ENCODE peak calls at places on chromosomes 3 and 15, in nine cellular contexts. I is stomach; U is lung; E is SK-N-SH; A is pancreas; Y is HCT116; F is esophagus muscularis mucosa; S is CD8-positive, alpha-beta T cell; M is AG04450. X is an unnamed sample. For H3K27me3, the result is how much of the 10 kb centered on the place peaks cover.

GRCh38 chr3:120642368-120642948 is 39.6 kb downstream of the HGD start:
- DNase-seq in E (no peak), F (no peak), I (no peak), Y (no peak), U (no peak), A (no peak), S (no peak), M (peak), X (no peak)

GRCh38 chr15:45450468-45450867 is 72.1 kb downstream of the SLC30A4 start:
- DNase-seq in U (no peak), E (no peak), S (no peak), A (no peak), M (no peak), I (no peak), Y (no peak), F (no peak), X (no peak)

GRCh38 chr15:63493451-63493850 is 10.9 kb upstream of the USP3 start:
- DNase-seq in F (no peak), S (no peak), Y (no peak), E (no peak), U (no peak), A (no peak), M (no peak), I (no peak), X (no peak)

GRCh38 chr3:55235416-55235815 is 251.7 kb downstream of the WNT5A start:
- DNase-seq in S (no peak), A (no peak), M (no peak), I (no peak), F (no peak), E (no peak), U (no peak), Y (no peak), X (no peak)

GRCh38 chr3:123290962-123291361 is 89.2 kb downstream of the SEC22A start:
- DNase-seq in M (no peak), F (no peak), U (no peak), E (no peak), A (peak), I (peak), S (no peak), Y (no peak), X (no peak)

GRCh38 chr3:171225698-171226097 is 199.2 kb upstream of the SLC2A2 start:
- DNase-seq in Y (no peak), A (no peak), I (no peak), M (no peak), F (no peak), U (no peak), S (no peak), E (no peak), X (no peak)

GRCh38 chr15:77014137-77015081 is 19.5 kb downstream of the PSTPIP1 start:
- DNase-seq in A (no peak), E (no peak), F (no peak), M (no peak), Y (no peak), U (no peak), I (no peak), S (no peak), X (peak)

GRCh38 chr3:183698760-183699159 is 1.2 kb downstream of the YEATS2 start:
- DNase-seq in E (no peak), F (no peak), Y (no peak), M (no peak), I (no peak), A (peak), S (no peak), U (no peak), X (no peak)

GRCh38 chr3:58560771-58561311 is 16.4 kb downstream of the FAM107A start:
- DNase-seq in M (peak), F (no peak), S (no peak), U (no peak), E (no peak), A (peak), Y (no peak), I (no peak), X (no peak)

GRCh38 chr15:42693496-42693895 is 43.4 kb downstream of the CDAN1 start:
- DNase-seq in M (no peak), E (no peak), Y (no peak), U (no peak), A (no peak), F (no peak), I (no peak), S (no peak), X (no peak)

GRCh38 chr15:93451265-93451664 is 362.3 kb upstream of the RGMA start:
- DNase-seq in M (no peak), F (no peak), U (no peak), Y (no peak), S (no peak), I (no peak), A (no peak), E (no peak), X (no peak)

GRCh38 chr15:62647195-62647865 is 395.2 kb upstream of the TPM1 start:
- DNase-seq in F (peak), I (peak), A (no peak), S (no peak), E (no peak), Y (peak), U (no peak), M (no peak), X (no peak)

GRCh38 chr15:92625297-92625980 is 30.1 kb downstream of the FAM174B start:
- DNase-seq in M (peak), E (no peak), F (no peak), Y (no peak), I (no peak), U (no peak), A (no peak), S (no peak), X (peak)

GRCh38 chr3:24470277-24470676 is 24.4 kb downstream of the THRB start:
- DNase-seq in M (no peak), E (no peak), I (no peak), S (no peak), A (no peak), Y (no peak), U (no peak), F (no peak), X (no peak)

GRCh38 chr3:24474862-24475261 is 19.8 kb downstream of the THRB start:
- DNase-seq in I (no peak), S (no peak), Y (no peak), A (no peak), E (no peak), F (no peak), M (no peak), U (no peak), X (no peak)

GRCh38 chr3:24472358-24472757 is 22.3 kb downstream of the THRB start:
- DNase-seq in E (no peak), U (no peak), F (no peak), I (no peak), M (no peak), A (no peak), Y (peak), S (no peak), X (no peak)

GRCh38 chr3:24475945-24476344 is 18.7 kb downstream of the THRB start:
- DNase-seq in M (no peak), E (no peak), I (no peak), U (no peak), F (no peak), S (no peak), Y (no peak), A (no peak), X (no peak)

DNA sequence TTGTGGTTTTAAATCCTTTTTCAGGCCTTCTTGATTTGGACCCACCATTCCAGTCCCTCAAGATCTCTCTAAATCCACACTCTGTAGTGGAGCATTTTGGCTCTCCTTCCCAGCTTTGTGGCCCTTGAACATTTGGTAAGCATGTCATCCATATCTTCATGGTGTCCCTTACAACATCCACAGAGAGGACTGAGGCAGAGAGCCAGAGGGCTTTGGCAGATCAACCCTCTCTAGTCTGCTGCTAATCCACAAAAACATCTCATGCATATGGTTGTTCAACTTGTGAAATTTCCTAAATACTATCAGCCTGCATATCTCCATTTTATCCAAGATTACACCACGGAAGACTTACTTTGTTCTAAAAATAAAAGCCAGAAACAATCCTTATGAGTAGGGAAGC is 23.2 kb downstream of the THRB start:
- DNase-seq in A (no peak), Y (no peak), E (no peak), M (no peak), U (no peak), I (no peak), S (no peak), F (no peak), X (no peak)
- TF ChIP-seq CTCF in A (no peak), Y (no peak), E (no peak), M (no peak), U (no peak), I (no peak), S (no peak), F (no peak), X (no peak)

DNA sequence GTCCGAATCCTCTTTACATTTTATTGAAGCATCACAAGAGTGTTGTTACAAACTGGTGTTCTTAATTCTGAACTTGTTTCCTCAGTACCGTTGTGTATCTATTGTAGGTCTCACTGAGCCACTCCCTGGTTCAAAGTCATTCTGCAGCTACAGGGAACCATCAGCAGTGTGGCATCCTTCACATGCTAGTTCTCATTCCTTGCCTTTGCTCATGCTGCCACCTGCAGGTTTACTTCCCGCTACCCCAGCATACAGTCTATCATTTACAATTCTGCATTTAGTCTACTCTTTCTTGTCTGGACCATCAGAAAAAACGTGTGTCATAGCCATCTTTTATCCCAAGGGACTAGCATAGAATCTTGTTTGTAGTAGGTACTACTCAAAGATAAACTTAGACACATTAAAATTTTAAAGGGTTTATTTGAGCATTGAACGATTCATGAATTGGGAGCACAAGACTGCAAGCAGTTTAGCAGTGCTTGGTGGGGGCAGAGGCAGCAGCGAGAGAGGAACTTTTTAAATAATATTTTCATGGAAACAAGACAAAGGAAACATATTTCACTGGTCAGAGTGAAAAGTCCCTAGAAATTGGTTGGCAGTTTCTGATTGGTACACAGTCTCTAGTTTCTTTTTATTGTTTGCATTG is 402.1 kb downstream of the CADM2 start:
- DNase-seq in M (no peak), Y (no peak), I (peak), E (peak), S (no peak), F (no peak), A (peak), U (peak), X (no peak)
- H3K4me3 ChIP-seq in M (no peak), Y (no peak), I (no peak), E (no peak), S (no peak), F (no peak), A (no peak), U (no peak), X (no peak)

DNA sequence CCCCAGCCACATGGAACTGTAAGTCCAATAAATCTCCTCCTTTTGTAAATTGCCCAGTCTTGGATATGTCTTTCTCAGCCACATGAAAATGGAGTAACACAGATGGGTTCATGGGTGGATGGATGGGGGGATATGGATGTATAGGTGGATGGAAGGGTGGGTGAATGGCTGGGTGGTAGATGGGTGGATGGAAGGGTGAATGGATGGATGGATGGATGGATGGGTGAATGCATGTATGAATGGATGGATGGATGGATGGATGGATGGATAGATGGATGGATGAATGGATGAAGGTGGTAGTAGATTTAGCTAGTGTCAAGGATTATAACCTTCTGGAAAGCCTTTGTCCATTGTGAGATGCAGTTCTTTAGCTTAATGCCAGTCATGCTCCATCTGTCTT is 146.1 kb upstream of the ATP2B2 start:
- DNase-seq in F (no peak), U (no peak), I (no peak), E (no peak), Y (no peak), M (no peak), A (no peak), S (no peak), X (no peak)
- H3K27me3 ChIP-seq in F (under half), U (under half), I (under half), E (under half), Y (under half), M (under half), A (under half), S (under half), X (under half)

DNA sequence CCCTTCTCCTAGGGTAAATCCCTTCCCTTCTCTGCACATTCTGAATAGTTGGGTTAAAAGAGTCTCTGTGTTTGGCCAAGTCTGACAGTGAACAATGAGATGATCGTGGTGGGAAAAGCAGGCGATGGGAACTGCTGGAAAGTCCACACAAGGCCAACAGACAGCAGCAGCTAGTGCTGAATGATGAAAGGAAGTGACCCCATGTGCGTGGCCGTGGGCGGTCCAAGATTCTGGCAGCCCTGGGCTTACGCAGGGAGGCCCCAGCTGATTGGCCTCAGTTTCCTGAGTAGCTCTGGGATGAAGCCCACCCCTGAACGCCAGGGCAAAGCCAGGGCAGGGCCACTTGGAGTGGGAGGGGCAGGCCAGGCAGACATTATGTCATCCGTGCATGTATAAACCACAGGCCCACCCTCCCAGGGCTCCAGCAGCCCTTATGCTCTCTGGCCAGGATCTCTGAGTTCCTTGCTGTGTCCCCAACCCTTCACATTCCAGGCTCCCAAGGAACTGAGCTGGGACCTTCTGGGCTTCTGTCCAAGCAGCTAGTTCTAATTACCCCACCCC is 57.8 kb downstream of the CDC25A start:
- DNase-seq in Y (no peak), E (no peak), S (no peak), M (peak), F (no peak), U (peak), A (peak), I (peak), X (no peak)
- TF ChIP-seq CTCF in Y (no peak), E (no peak), S (no peak), M (no peak), F (no peak), U (no peak), A (no peak), I (no peak), X (no peak)

GRCh38 chr3:149599236-149599635 is 58.6 kb downstream of the WWTR1 start:
- DNase-seq in U (no peak), F (no peak), S (no peak), M (no peak), I (no peak), E (no peak), A (no peak), Y (no peak), X (no peak)
- H3K4me3 ChIP-seq in U (no peak), F (no peak), S (no peak), M (no peak), I (no peak), E (no peak), A (no peak), Y (no peak), X (no peak)

GRCh38 chr3:122247087-122247824 is 63.8 kb downstream of the CASR start:
- DNase-seq in F (no peak), U (no peak), E (no peak), A (no peak), I (no peak), S (no peak), M (no peak), Y (no peak), X (no peak)

GRCh38 chr3:122251428-122251827 is 68.0 kb downstream of the CASR start:
- DNase-seq in E (no peak), M (no peak), I (no peak), A (no peak), Y (no peak), U (no peak), S (no peak), F (peak), X (no peak)

GRCh38 chr3:122247825-122248185 is 64.3 kb downstream of the CASR start:
- DNase-seq in A (no peak), U (no peak), Y (no peak), E (no peak), F (no peak), S (no peak), M (no peak), I (no peak), X (peak)

GRCh38 chr3:122246214-122246613 is 62.7 kb downstream of the CASR start:
- DNase-seq in S (no peak), U (no peak), I (no peak), M (no peak), E (no peak), Y (no peak), A (no peak), F (no peak), X (no peak)

DNA sequence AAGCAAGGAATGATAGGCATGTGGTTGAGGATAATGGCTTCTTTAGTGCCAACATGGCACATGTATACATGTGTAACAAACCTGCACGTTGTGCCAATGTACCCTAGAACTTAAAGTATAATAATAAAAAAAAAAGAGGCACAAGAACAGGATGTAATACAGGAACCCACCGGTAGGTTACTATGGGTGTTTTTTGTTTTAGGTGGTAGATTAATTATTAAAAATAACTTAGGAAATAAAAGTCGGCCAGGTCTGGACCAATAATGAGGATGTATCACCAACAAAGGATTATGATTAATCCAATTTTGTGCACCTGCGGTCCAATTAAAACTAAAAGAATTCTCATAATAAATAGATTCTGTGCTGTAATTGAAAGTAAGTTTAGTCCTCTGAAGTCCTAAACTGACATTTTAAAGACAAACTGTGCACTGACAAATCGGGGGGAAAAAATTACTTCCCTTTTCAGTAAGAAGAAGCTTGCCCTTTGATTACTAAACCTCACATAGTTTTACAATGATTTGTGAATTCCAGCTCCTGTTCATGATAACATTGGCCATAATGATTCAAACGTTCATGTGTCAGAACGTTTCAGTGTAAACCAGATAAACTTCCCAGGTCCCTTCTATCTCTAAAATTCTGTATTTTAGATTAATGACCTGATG is 62.2 kb downstream of the CASR start:
- DNase-seq in U (no peak), I (no peak), A (no peak), S (no peak), M (peak), E (no peak), F (no peak), Y (no peak), X (no peak)
- H3K27me3 ChIP-seq in U (under half), I (under half), A (under half), S (under half), M (under half), E (under half), F (under half), Y (under half), X (under half)

GRCh38 chr3:192825657-192826200 is 91.9 kb downstream of the MB21D2 start:
- DNase-seq in F (no peak), M (no peak), I (no peak), S (no peak), U (no peak), E (no peak), A (no peak), Y (no peak), X (peak)
- TF ChIP-seq CTCF in F (no peak), M (peak), I (no peak), S (no peak), U (no peak), E (peak), A (no peak), Y (no peak), X (no peak)